ENCODE peak calls at places on chromosomes 16 and 17, in ten cellular contexts. B is central memory CD8-positive, alpha-beta T cell; A is cardiac muscle cell; Y is BE2C; D is mucosa of gallbladder; G is activated gamma-delta T cell treated with anti-CD3 and anti-CD28 coated beads, Interleukin-2, amount 50 U/mL, for 16 hours; W is MCF 10A; C is C1 segment of cervical spinal cord; Q is substantia nigra; R is stimulated activated CD4-positive, alpha-beta T cell treated with anti-CD3 and anti-CD28 coated beads, TNF-alpha, amount 100 ng/mL, for 48 hours. P is an unnamed sample.

GRCh38 chr16:58022601-58023371 is 2.8 kb upstream of the MMP15 start:
- DNase-seq in B (no peak), A (no peak), Y (peak), D (peak), G (no peak), W (peak), C (no peak), Q (peak), R (no peak), P (no peak)

GRCh38 chr17:45311406-45311761 is 5.4 kb downstream of the MAP3K14 start:
- DNase-seq in B (no peak), A (no peak), Y (peak), D (no peak), G (no peak), W (no peak), C (no peak), Q (no peak), R (no peak), P (no peak)

GRCh38 chr17:64455993-64456885 is 7.3 kb downstream of the MILR1 start:
- DNase-seq in B (no peak), A (no peak), Y (no peak), D (no peak), G (no peak), W (no peak), C (no peak), Q (no peak), R (no peak), P (no peak)

GRCh38 chr17:48002208-48002919 is 31.5 kb downstream of the CDK5RAP3 start:
- DNase-seq in B (no peak), A (no peak), Y (peak), D (no peak), G (no peak), W (peak), C (no peak), Q (no peak), R (no peak), P (no peak)

GRCh38 chr16:27890866-27891265 is 172.6 kb downstream of the GSG1L start:
- DNase-seq in B (no peak), A (no peak), Y (no peak), D (no peak), G (no peak), W (no peak), C (no peak), Q (no peak), R (no peak), P (no peak)

GRCh38 chr16:71738820-71739219 is 14.3 kb upstream of the PHLPP2 start:
- DNase-seq in B (no peak), A (no peak), Y (no peak), D (no peak), G (no peak), W (no peak), C (no peak), Q (no peak), R (no peak), P (no peak)

GRCh38 chr16:2523801-2524231 is 3.6 kb downstream of the AMDHD2 start:
- DNase-seq in B (no peak), A (no peak), Y (no peak), D (no peak), G (no peak), W (no peak), C (no peak), Q (no peak), R (no peak), P (no peak)

GRCh38 chr16:75198135-75198600 is 8.8 kb downstream of the CTRB2 start:
- DNase-seq in B (no peak), A (no peak), Y (peak), D (peak), G (no peak), W (no peak), C (no peak), Q (no peak), R (no peak), P (no peak)

GRCh38 chr16:31134625-31135534 is 647 bp downstream of the PRSS8 start:
- DNase-seq in B (no peak), A (peak), Y (peak), D (peak), G (no peak), W (peak), C (no peak), Q (no peak), R (no peak), P (no peak)

GRCh38 chr17:39014044-39014794 is 47.0 kb upstream of the FBXO47 start:
- DNase-seq in B (no peak), A (no peak), Y (no peak), D (no peak), G (no peak), W (peak), C (no peak), Q (no peak), R (no peak), P (no peak)

GRCh38 chr17:15414502-15415348 is 52.7 kb downstream of the CDRT4 start:
- DNase-seq in B (no peak), A (peak), Y (no peak), D (no peak), G (no peak), W (peak), C (no peak), Q (peak), R (no peak), P (no peak)

GRCh38 chr17:39617446-39618251 is 9.1 kb upstream of the PPP1R1B start:
- DNase-seq in B (no peak), A (peak), Y (peak), D (peak), G (no peak), W (peak), C (no peak), Q (no peak), R (no peak), P (peak)

P was measured in hypothalamus.